ENCODE peak calls at places on chromosomes 11 and 22, in seven cellular contexts. S is right cardiac atrium; L is Peyer's patch; P is CD8-positive, alpha-beta memory T cell; H is right lobe of liver; A is PC-9; G is CD8-positive, alpha-beta T cell. M is an unnamed sample. For H3K27me3, the result is how much of the 10 kb centered on the place peaks cover.

GRCh38 chr11:110908401-110909106 is 196.3 kb upstream of the ARHGAP20 start:
- DNase-seq in S (no peak), L (no peak), P (no peak), H (no peak), A (peak), G (no peak), M (no peak)

GRCh38 chr11:8719260-8720190 is 36.9 kb downstream of the RPL27A start:
- DNase-seq in S (peak), L (no peak), P (no peak), H (no peak), A (peak), G (no peak), M (no peak)

GRCh38 chr11:58254936-58255335 is 13.1 kb downstream of the OR10W1 start:
- DNase-seq in S (no peak), L (no peak), P (no peak), H (no peak), A (no peak), G (no peak), M (no peak)

GRCh38 chr11:34339149-34340064 is 18.4 kb downstream of the ABTB2 start:
- DNase-seq in S (no peak), L (no peak), P (no peak), H (no peak), A (peak), G (no peak), M (no peak)

GRCh38 chr11:134339756-134340155 is 8.0 kb downstream of the GLB1L2 start:
- DNase-seq in S (no peak), L (no peak), P (no peak), H (no peak), A (peak), G (no peak), M (no peak)

GRCh38 chr22:26597026-26597425 is 7.1 kb upstream of the TPST2 start:
- DNase-seq in S (no peak), L (no peak), P (peak), H (no peak), A (no peak), G (no peak), M (no peak)

GRCh38 chr11:17256512-17256911 is 20.0 kb upstream of the NUCB2 start:
- DNase-seq in S (no peak), L (no peak), P (no peak), H (no peak), A (peak), G (no peak), M (no peak)

GRCh38 chr22:39429186-39429585 is 27.6 kb upstream of the MGAT3 start:
- DNase-seq in S (no peak), L (no peak), P (peak), H (no peak), A (no peak), G (no peak), M (no peak)

GRCh38 chr11:69537126-69537525 is 55.7 kb downstream of the LINC01488 start:
- DNase-seq in S (no peak), L (no peak), P (peak), H (no peak), A (no peak), G (no peak), M (no peak)

GRCh38 chr11:18394928-18395734 is 768 bp downstream of the LDHA start:
- DNase-seq in S (no peak), L (peak), P (peak), H (peak), A (no peak), G (peak), M (no peak)

GRCh38 chr11:70536051-70536877 is 137.9 kb downstream of the CTTN start:
- DNase-seq in S (peak), L (no peak), P (peak), H (no peak), A (no peak), G (no peak), M (no peak)

GRCh38 chr11:116162541-116163230 is 610.1 kb downstream of the BUD13 start:
- DNase-seq in S (no peak), L (no peak), P (no peak), H (peak), A (no peak), G (no peak), M (no peak)

GRCh38 chr11:106761745-106762144 is 256.5 kb downstream of the GUCY1A2 start:
- DNase-seq in S (no peak), L (no peak), P (no peak), H (no peak), A (no peak), G (no peak), M (no peak)

GRCh38 chr11:57626895-57627294 is 22.8 kb downstream of the YPEL4 start:
- DNase-seq in S (no peak), L (no peak), P (no peak), H (no peak), A (no peak), G (no peak), M (no peak)

GRCh38 chr11:70871881-70872280 is 380.5 kb downstream of the SHANK2 start:
- DNase-seq in S (no peak), L (no peak), P (no peak), H (no peak), A (no peak), G (no peak), M (no peak)

GRCh38 chr11:102476069-102476468 is 23.5 kb upstream of the TMEM123 start:
- DNase-seq in S (no peak), L (no peak), P (no peak), H (no peak), A (no peak), G (no peak), M (no peak)

GRCh38 chr11:78651923-78652602 is 77.4 kb upstream of the NARS2 start:
- DNase-seq in S (no peak), L (no peak), P (no peak), H (no peak), A (no peak), G (no peak), M (no peak)

GRCh38 chr22:36580846-36581245 is 51.9 kb upstream of the EIF3D start:
- DNase-seq in S (no peak), L (no peak), P (no peak), H (no peak), A (no peak), G (no peak), M (no peak)

GRCh38 chr11:75346296-75346695 is 5.2 kb downstream of the ARRB1 start:
- DNase-seq in S (no peak), L (no peak), P (no peak), H (no peak), A (no peak), G (no peak), M (no peak)

GRCh38 chr11:121520243-121521144 is 67.7 kb upstream of the SORL1-AS1 start:
- DNase-seq in S (no peak), L (no peak), P (no peak), H (no peak), A (no peak), G (no peak), M (no peak)

GRCh38 chr11:34840736-34841386 is 75.3 kb downstream of the APIP start:
- DNase-seq in S (no peak), L (no peak), P (no peak), H (peak), A (peak), G (no peak), M (no peak)

GRCh38 chr22:21951931-21952465 is 650 bp downstream of the PPM1F start:
- DNase-seq in S (peak), L (peak), P (no peak), H (no peak), A (peak), G (no peak), M (no peak)

GRCh38 chr11:34732831-34733230 is 111.9 kb downstream of the EHF start:
- DNase-seq in S (no peak), L (no peak), P (no peak), H (no peak), A (no peak), G (no peak), M (no peak)

GRCh38 chr22:22111267-22111751 is 128.7 kb upstream of the TOP3B start:
- DNase-seq in S (no peak), L (peak), P (no peak), H (no peak), A (no peak), G (no peak), M (no peak)

GRCh38 chr11:59669611-59670009 is 773 bp upstream of the PATL1 start:
- DNase-seq in S (peak), L (no peak), P (no peak), H (peak), A (peak), G (no peak), M (no peak)

GRCh38 chr11:41119484-41119883 is 340.0 kb downstream of the LRRC4C start:
- DNase-seq in S (no peak), L (no peak), P (no peak), H (no peak), A (no peak), G (no peak), M (no peak)

DNA sequence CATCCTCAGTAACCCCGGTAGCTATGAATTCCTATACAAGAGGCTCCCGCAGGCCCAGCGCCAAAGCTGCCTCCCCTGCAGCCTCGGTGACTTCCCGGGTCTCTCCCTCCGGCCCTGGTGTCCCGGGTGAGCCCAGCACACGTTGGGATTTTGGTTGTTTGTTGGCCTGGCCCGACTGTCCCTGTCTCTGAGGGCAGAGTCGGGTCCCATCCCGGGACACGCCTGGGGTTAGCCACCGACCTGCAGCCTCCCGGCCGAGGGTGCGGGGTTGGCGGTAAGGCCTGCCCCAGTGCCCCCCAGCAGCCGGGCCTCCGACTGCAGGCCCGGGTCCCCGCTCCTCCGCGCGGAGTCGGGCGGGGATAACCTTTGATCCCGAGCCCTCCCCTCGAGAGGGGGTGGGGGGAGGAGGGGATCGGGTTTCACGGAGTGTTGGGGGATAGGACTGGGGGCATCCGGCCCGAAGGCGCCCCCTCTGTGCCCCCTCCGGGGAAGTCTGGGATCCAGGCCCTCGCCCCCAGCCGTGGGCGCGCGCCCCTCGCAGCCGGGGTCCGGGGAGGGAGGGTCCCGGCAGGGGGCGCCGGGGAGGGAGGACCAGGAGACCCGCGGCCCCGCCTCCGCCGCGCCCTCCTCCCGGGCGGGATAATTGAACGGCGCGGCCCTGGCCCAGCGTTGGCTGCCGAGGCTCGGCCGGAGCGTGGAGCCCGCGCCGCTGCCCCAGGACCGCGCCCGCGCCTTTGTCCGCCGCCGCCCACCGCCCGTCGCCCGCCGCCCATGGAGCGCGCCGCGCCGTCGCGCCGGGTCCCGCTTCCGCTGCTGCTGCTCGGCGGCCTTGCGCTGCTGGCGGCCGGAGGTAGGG is at the start of gene FBLN1:
- DNase-seq in S (peak), L (no peak), P (no peak), H (no peak), A (peak), G (no peak), M (no peak)
- H3K27ac ChIP-seq in S (peak), L (peak), P (no peak), H (no peak), A (peak), G (no peak), M (peak)

GRCh38 chr11:114260077-114260476 is 36.1 kb upstream of the NNMT start:
- DNase-seq in S (peak), L (no peak), P (no peak), H (no peak), A (no peak), G (no peak), M (no peak)
- H3K27me3 ChIP-seq in S (under half), L (under half), P (under half), H (under half), A (half or more), G (under half), M (under half)

DNA sequence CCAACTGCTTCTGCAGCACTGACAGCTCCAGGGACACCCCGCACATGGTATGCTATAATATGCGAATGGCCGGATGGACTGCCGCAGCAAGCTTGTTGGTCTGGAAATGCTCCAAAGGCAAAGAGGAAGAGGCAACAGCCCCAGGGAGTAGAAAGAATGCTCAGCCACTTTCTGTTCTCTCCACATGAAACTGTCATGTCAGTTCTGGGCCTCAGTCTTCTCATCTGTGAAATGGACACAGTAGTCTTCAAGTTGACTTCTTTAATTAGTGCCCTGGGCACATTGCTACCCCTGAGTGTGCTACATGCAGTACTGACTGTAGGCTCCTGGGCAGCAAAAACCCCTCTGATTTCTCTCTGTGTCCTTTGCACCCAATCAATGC is 19.9 kb downstream of the IL10RA start:
- DNase-seq in S (no peak), L (no peak), P (peak), H (no peak), A (no peak), G (no peak), M (no peak)
- H3K27ac ChIP-seq in S (no peak), L (peak), P (no peak), H (no peak), A (no peak), G (no peak), M (no peak)

DNA sequence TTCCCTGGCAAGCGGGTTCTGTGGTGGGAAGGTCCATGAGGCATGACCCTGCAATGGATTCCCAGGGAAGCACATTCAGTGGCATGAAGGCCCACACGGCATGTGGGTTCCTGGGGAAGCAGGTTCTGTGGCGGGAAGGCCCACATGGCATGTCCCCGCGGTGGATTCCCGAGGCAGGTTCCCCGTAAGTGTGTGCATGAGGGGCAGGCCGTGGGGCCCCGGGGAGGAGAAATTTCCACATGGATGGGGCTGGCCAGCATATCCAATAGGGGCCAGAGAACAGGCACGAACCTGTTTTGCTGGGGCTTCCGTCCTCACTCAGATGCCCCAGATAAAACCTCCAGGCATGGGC is 83.7 kb downstream of the PHF21B start:
- DNase-seq in S (no peak), L (no peak), P (no peak), H (no peak), A (no peak), G (no peak), M (no peak)
- H3K27me3 ChIP-seq in S (under half), L (under half), P (under half), H (under half), A (half or more), G (under half), M (under half)

GRCh38 chr11:128341280-128341679 is 246.1 kb downstream of the ETS1 start:
- DNase-seq in S (peak), L (peak), P (peak), H (no peak), A (no peak), G (peak), M (no peak)
- H3K27ac ChIP-seq in S (peak), L (peak), P (peak), H (no peak), A (no peak), G (peak), M (peak)

GRCh38 chr11:2271327-2272240 is 1.2 kb upstream of the ASCL2 start:
- DNase-seq in S (no peak), L (peak), P (no peak), H (peak), A (no peak), G (no peak), M (no peak)

GRCh38 chr11:2273771-2274170 is 3.4 kb upstream of the ASCL2 start:
- DNase-seq in S (no peak), L (peak), P (no peak), H (no peak), A (peak), G (no peak), M (no peak)

GRCh38 chr11:2272946-2273280 is 2.5 kb upstream of the ASCL2 start:
- DNase-seq in S (no peak), L (peak), P (no peak), H (no peak), A (no peak), G (no peak), M (no peak)

GRCh38 chr11:2272241-2272945 is 2.0 kb upstream of the ASCL2 start:
- DNase-seq in S (no peak), L (peak), P (no peak), H (peak), A (no peak), G (no peak), M (no peak)

DNA sequence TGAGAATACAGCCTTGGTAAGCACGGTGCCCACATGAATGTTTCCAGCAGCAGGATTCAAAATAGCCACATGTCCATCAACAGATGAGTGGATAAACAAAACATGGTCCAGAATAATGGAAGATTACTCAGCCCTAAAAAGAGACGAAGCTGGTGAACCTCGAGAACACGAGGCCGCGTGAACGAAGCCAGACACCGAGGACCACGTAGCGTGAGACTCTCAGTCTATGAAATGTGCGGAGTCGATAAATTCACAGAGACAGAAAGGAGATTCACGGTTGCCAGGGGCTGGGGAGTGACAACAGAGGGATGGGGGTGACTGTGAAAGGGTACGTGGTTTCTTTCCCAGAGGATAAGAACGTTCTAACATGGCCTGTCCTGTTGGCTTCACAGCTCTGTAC is 2.9 kb upstream of the ASCL2 start:
- DNase-seq in S (no peak), L (peak), P (no peak), H (no peak), A (no peak), G (no peak), M (no peak)
- H3K27me3 ChIP-seq in S (under half), L (under half), P (under half), H (under half), A (under half), G (under half), M (under half)

GRCh38 chr11:118619444-118620205 is 12.2 kb downstream of the PHLDB1 start:
- DNase-seq in S (peak), L (no peak), P (no peak), H (no peak), A (peak), G (no peak), M (no peak)
- H3K27ac ChIP-seq in S (peak), L (peak), P (no peak), H (peak), A (peak), G (no peak), M (peak)

GRCh38 chr22:19720999-19721485 is 2.3 kb upstream of the GP1BB start:
- DNase-seq in S (no peak), L (no peak), P (no peak), H (no peak), A (no peak), G (no peak), M (no peak)

GRCh38 chr22:19721486-19722172 is 1.7 kb upstream of the GP1BB start:
- DNase-seq in S (peak), L (no peak), P (no peak), H (no peak), A (no peak), G (no peak), M (no peak)

GRCh38 chr22:19719488-19720021 is 3.8 kb upstream of the GP1BB start:
- DNase-seq in S (peak), L (no peak), P (no peak), H (no peak), A (no peak), G (no peak), M (no peak)

GRCh38 chr22:19719055-19719482 is 4.3 kb upstream of the GP1BB start:
- DNase-seq in S (peak), L (no peak), P (no peak), H (no peak), A (no peak), G (no peak), M (no peak)

GRCh38 chr22:19720150-19720827 is 3.0 kb upstream of the GP1BB start:
- DNase-seq in S (no peak), L (no peak), P (no peak), H (no peak), A (no peak), G (no peak), M (no peak)
- H3K27me3 ChIP-seq in S (under half), L (under half), P (under half), H (under half), A (under half), G (under half), M (under half)